ENCODE peak calls at places on chromosomes 16 and 17, in six cellular contexts. U, T, G, Q, N and M are unnamed samples.

GRCh38 chr17:10295728-10296343 is 77.0 kb downstream of the MYH13 start:
- DNase-seq in U (peak), T (peak), G (no peak), N (peak), Q (peak), M (no peak)

GRCh38 chr17:66076546-66077190 is 115.3 kb downstream of the CEP112 start:
- DNase-seq in T (peak), G (no peak), Q (no peak), U (no peak), N (no peak), M (no peak)

GRCh38 chr16:89314357-89314756 is 96.9 kb downstream of the ZNF778 start:
- DNase-seq in N (no peak), T (no peak), Q (no peak), U (peak), G (peak), M (peak)

GRCh38 chr16:79298476-79299153 is 301.9 kb downstream of the MAF start:
- DNase-seq in N (no peak), T (no peak), Q (no peak), G (no peak), U (no peak), M (no peak)

GRCh38 chr16:82651921-82652601 is 25.3 kb downstream of the CDH13 start:
- DNase-seq in T (no peak), U (peak), Q (no peak), N (no peak), G (no peak), M (peak)

GRCh38 chr16:66503030-66503429 is 46.9 kb downstream of the TK2 start:
- DNase-seq in G (no peak), N (no peak), Q (no peak), U (no peak), T (no peak), M (no peak)

GRCh38 chr17:41505007-41505835 is at the start of gene KRT13:
- DNase-seq in T (no peak), N (no peak), G (no peak), Q (no peak), U (no peak), M (no peak)

GRCh38 chr17:37608369-37609169 is 649 bp downstream of the SYNRG start:
- DNase-seq in N (no peak), U (no peak), T (peak), Q (peak), G (peak), M (peak)

GRCh38 chr17:44014133-44014436 is 678 bp downstream of the TMEM101 start:
- DNase-seq in U (no peak), T (no peak), N (no peak), G (no peak), Q (no peak), M (no peak)

GRCh38 chr16:70750893-70751467 is 50.0 kb downstream of the VAC14 start:
- DNase-seq in G (no peak), T (peak), Q (no peak), U (no peak), N (no peak), M (no peak)

GRCh38 chr17:33267279-33267790 is 25.8 kb downstream of the ASIC2 start:
- DNase-seq in U (no peak), T (peak), Q (no peak), G (no peak), N (no peak), M (no peak)

GRCh38 chr16:539901-540530 is 12.5 kb downstream of the CAPN15 start:
- DNase-seq in N (no peak), T (peak), U (no peak), G (no peak), Q (no peak), M (no peak)

GRCh38 chr16:21628772-21629171 is 23.6 kb downstream of the IGSF6 start:
- DNase-seq in G (no peak), T (no peak), N (no peak), Q (no peak), U (no peak), M (no peak)

GRCh38 chr17:47192549-47192948 is 3.5 kb upstream of the CDC27 start:
- DNase-seq in N (no peak), U (no peak), Q (peak), T (peak), G (no peak), M (no peak)

GRCh38 chr17:36935681-36936454 is 1.4 kb upstream of the LHX1 start:
- DNase-seq in T (peak), Q (no peak), U (no peak), G (no peak), N (no peak), M (no peak)

GRCh38 chr16:69589434-69590269 is 23.9 kb downstream of the NFAT5 start:
- DNase-seq in G (no peak), T (no peak), U (no peak), Q (no peak), N (no peak), M (no peak)

GRCh38 chr16:89014611-89015230 is 37.7 kb upstream of the CBFA2T3 start:
- DNase-seq in Q (no peak), T (no peak), U (no peak), G (no peak), N (no peak), M (no peak)

GRCh38 chr17:82330322-82331239 is 3.0 kb downstream of the SECTM1 start:
- DNase-seq in Q (peak), U (peak), G (no peak), T (peak), N (peak), M (no peak)

GRCh38 chr16:27945233-27945975 is 118.1 kb downstream of the GSG1L start:
- DNase-seq in N (no peak), G (no peak), U (no peak), T (no peak), Q (no peak), M (no peak)

GRCh38 chr17:42849451-42850157 is 1.4 kb upstream of the AOC3 start:
- DNase-seq in U (no peak), N (no peak), Q (no peak), T (peak), G (no peak), M (no peak)

GRCh38 chr16:70478912-70479341 is 24.5 kb downstream of the FCSK start:
- DNase-seq in Q (no peak), G (no peak), N (no peak), U (no peak), T (no peak), M (no peak)

GRCh38 chr16:50213939-50214519 is 52.3 kb upstream of the ADCY7 start:
- DNase-seq in Q (peak), G (no peak), T (peak), N (no peak), U (no peak), M (no peak)

GRCh38 chr17:32536736-32537646 is 50.2 kb downstream of the CDK5R1 start:
- DNase-seq in N (no peak), T (peak), G (no peak), Q (no peak), U (no peak), M (no peak)

GRCh38 chr17:37430051-37430591 is 23.4 kb downstream of the TADA2A start:
- DNase-seq in N (no peak), G (no peak), U (no peak), T (peak), Q (no peak), M (no peak)

GRCh38 chr16:75238853-75239371 is 12.5 kb downstream of the BCAR1 start:
- DNase-seq in Q (no peak), U (no peak), N (no peak), G (no peak), T (peak), M (no peak)

GRCh38 chr16:85514601-85515318 is 98.4 kb upstream of the GSE1 start:
- DNase-seq in Q (peak), N (no peak), T (peak), G (no peak), U (no peak), M (no peak)

GRCh38 chr17:35141681-35142466 is at the start of gene NLE1:
- DNase-seq in N (peak), G (peak), U (peak), T (peak), Q (peak), M (peak)

GRCh38 chr17:47730681-47731080 is 2.4 kb upstream of the TBX21 start:
- DNase-seq in Q (no peak), G (no peak), U (peak), T (no peak), N (no peak), M (no peak)

GRCh38 chr16:5502467-5502869 is 404.9 kb upstream of the EEF2KMT start:
- DNase-seq in T (no peak), U (peak), N (peak), G (no peak), Q (no peak), M (no peak)